ENCODE peak calls at places on chromosomes 4 and X, in seven cellular contexts. Z, R, I, W, V, M and O are unnamed samples.

GRCh38 chr4:53974561-53974960 is 89.8 kb downstream of the CHIC2 start:
- DNase-seq in Z (no peak), R (no peak), I (no peak), W (no peak), V (no peak), M (no peak), O (no peak)

GRCh38 chr4:1244978-1245471 is 3.9 kb downstream of the CTBP1 start:
- DNase-seq in Z (peak), R (no peak), I (no peak), W (no peak), V (no peak), M (no peak), O (no peak)

GRCh38 chrX:30302957-30303356 is 6.2 kb downstream of the NR0B1 start:
- DNase-seq in Z (peak), R (no peak), I (peak), W (no peak), V (no peak), M (no peak), O (no peak)

GRCh38 chr4:112140536-112140935 is 4.7 kb upstream of the FAM241A start:
- DNase-seq in Z (no peak), R (no peak), I (no peak), W (no peak), V (no peak), M (peak), O (no peak)

GRCh38 chr4:76752911-76753494 is 144.9 kb downstream of the SOWAHB start:
- DNase-seq in Z (no peak), R (peak), I (peak), W (no peak), V (no peak), M (peak), O (no peak)

GRCh38 chrX:108264376-108264775 is 172.8 kb downstream of the ATG4A start:
- DNase-seq in Z (no peak), R (no peak), I (no peak), W (no peak), V (no peak), M (no peak), O (no peak)

GRCh38 chrX:37370499-37371141 is 21.5 kb downstream of the PRRG1 start:
- DNase-seq in Z (peak), R (no peak), I (no peak), W (no peak), V (no peak), M (no peak), O (no peak)

GRCh38 chr4:87565746-87566145 is 36.6 kb upstream of the SPARCL1 start:
- DNase-seq in Z (no peak), R (no peak), I (no peak), W (no peak), V (no peak), M (no peak), O (no peak)

GRCh38 chr4:40193018-40193571 is 3.7 kb upstream of the RHOH start:
- DNase-seq in Z (no peak), R (no peak), I (no peak), W (no peak), V (no peak), M (no peak), O (no peak)

GRCh38 chr4:124940387-124940786 is 227.9 kb upstream of the ANKRD50 start:
- DNase-seq in Z (no peak), R (no peak), I (peak), W (no peak), V (no peak), M (peak), O (no peak)

GRCh38 chrX:41661366-41662095 is 27.2 kb upstream of the GPR34 start:
- DNase-seq in Z (no peak), R (no peak), I (peak), W (no peak), V (no peak), M (no peak), O (no peak)

GRCh38 chr4:142923619-142924018 is 77.5 kb upstream of the INPP4B start:
- DNase-seq in Z (no peak), R (no peak), I (no peak), W (no peak), V (no peak), M (no peak), O (no peak)

GRCh38 chr4:143399113-143399949 is 62.7 kb downstream of the GAB1 start:
- DNase-seq in Z (no peak), R (peak), I (peak), W (peak), V (no peak), M (no peak), O (no peak)